ENCODE peak calls at places on chromosome 13, in ten cellular contexts. J, V, T, L, G, C, H, A, Y and U are unnamed samples.

GRCh38 chr13:51122868-51123267 is 11.8 kb upstream of the C13orf42 start:
- DNase-seq in A (no peak), Y (no peak), L (no peak), V (no peak), H (no peak), J (no peak), C (no peak), T (no peak), G (no peak), U (no peak)

GRCh38 chr13:46964789-46965527 is 68.1 kb upstream of the HTR2A start:
- DNase-seq in V (no peak), G (no peak), T (no peak), J (no peak), C (peak; percentile 4), A (no peak), Y (peak; percentile 90), H (no peak), L (no peak), U (no peak)

GRCh38 chr13:59425211-59425721 is 738.5 kb downstream of the DIAPH3 start:
- DNase-seq in C (no peak), J (no peak), L (peak; percentile 16), Y (peak; percentile 43), H (no peak), T (no peak), G (no peak), A (peak; percentile 23), V (no peak), U (no peak)

GRCh38 chr13:106151056-106151699 is 384.3 kb downstream of the EFNB2 start:
- DNase-seq in G (no peak), V (no peak), C (no peak), Y (peak; percentile 84), J (no peak), H (no peak), A (peak; percentile 99), L (peak; percentile 53), T (no peak), U (no peak)

GRCh38 chr13:73351730-73352129 is 292.9 kb downstream of the KLF5 start:
- DNase-seq in J (no peak), T (no peak), V (no peak), C (no peak), L (no peak), A (no peak), G (no peak), Y (no peak), H (no peak), U (no peak)

GRCh38 chr13:76848596-76848995 is 37.6 kb downstream of the KCTD12 start:
- DNase-seq in H (no peak), L (no peak), V (peak; percentile 52), Y (peak; percentile 54), G (no peak), C (no peak), A (no peak), J (no peak), T (no peak), U (no peak)

GRCh38 chr13:113919761-113920160 is 54.1 kb downstream of the C13orf46 start:
- DNase-seq in C (no peak), T (no peak), L (no peak), Y (no peak), G (no peak), V (no peak), A (no peak), H (no peak), J (no peak), U (peak; percentile 28)

GRCh38 chr13:105410602-105411001 is 1124.9 kb downstream of the EFNB2 start:
- DNase-seq in G (peak; percentile 46), H (peak; percentile 74), T (no peak), A (no peak), J (no peak), C (peak; percentile 56), V (peak; percentile 65), Y (peak; percentile 19), L (peak; percentile 6), U (no peak)

GRCh38 chr13:25771208-25771607 is 280.6 kb downstream of the SHISA2 start:
- DNase-seq in G (no peak), J (no peak), T (no peak), A (no peak), Y (no peak), L (no peak), H (no peak), V (no peak), C (no peak), U (no peak)

GRCh38 chr13:107305178-107305577 is 737.2 kb upstream of the ARGLU1 start:
- DNase-seq in Y (no peak), A (no peak), V (no peak), C (no peak), T (no peak), L (no peak), H (no peak), J (no peak), G (no peak), U (no peak)